ENCODE peak calls at places on chromosomes 7 and 10, in nine cellular contexts. P is Ammon's horn; X is adipocyte; F is CD4-positive, alpha-beta T cell; U is astrocyte of the spinal cord; V is hypothalamus; C is brain microvascular endothelial cell; H is endodermal cell; Y is heart left ventricle. G is an unnamed sample.

GRCh38 chr7:139709460-139709859 is 68.3 kb downstream of the HIPK2 start:
- DNase-seq in U (peak; percentile 93), P (no peak), H (peak; percentile 13), X (peak; percentile 95), Y (no peak), F (no peak), C (no peak), V (no peak), G (no peak)

GRCh38 chr10:28130267-28130666 is 131.4 kb upstream of the ODAD2 start:
- DNase-seq in C (peak; percentile 78), U (peak; percentile 63), V (no peak), F (no peak), X (peak; percentile 64), P (no peak), Y (no peak), H (no peak), G (no peak)

GRCh38 chr7:141460781-141461715 is 90.2 kb upstream of the AGK start:
- DNase-seq in H (no peak), X (peak; percentile 41), C (no peak), P (peak; percentile 65), U (peak; percentile 12), Y (no peak), F (no peak), V (peak; percentile 62), G (peak; percentile 36)

GRCh38 chr7:148521271-148521670 is 69.3 kb upstream of the C7orf33 start:
- DNase-seq in F (no peak), Y (no peak), C (no peak), P (no peak), V (no peak), U (no peak), X (no peak), H (no peak), G (no peak)

GRCh38 chr7:38977658-38978057 is at the start of gene POU6F2:
- DNase-seq in Y (no peak), V (no peak), H (no peak), X (no peak), F (no peak), P (no peak), U (no peak), C (no peak), G (no peak)

GRCh38 chr7:8765374-8765773 is 332.0 kb downstream of the NXPH1 start:
- DNase-seq in F (no peak), U (no peak), Y (no peak), P (no peak), V (no peak), C (no peak), X (no peak), H (no peak), G (no peak)

GRCh38 chr10:50420166-50420565 is 168.8 kb upstream of the ASAH2 start:
- DNase-seq in U (no peak), Y (no peak), F (no peak), P (no peak), X (no peak), H (no peak), V (no peak), C (no peak), G (no peak)

GRCh38 chr10:22611425-22612111 is 102.8 kb downstream of the PIP4K2A start:
- DNase-seq in V (no peak), X (no peak), Y (no peak), F (peak; percentile 54), U (no peak), P (no peak), C (no peak), H (no peak), G (no peak)

GRCh38 chr10:7243873-7244272 is 167.0 kb downstream of the SFMBT2 start:
- DNase-seq in Y (no peak), F (no peak), U (no peak), C (no peak), P (no peak), V (no peak), H (no peak), X (no peak), G (no peak)

GRCh38 chr10:14543048-14543903 is 212.6 kb upstream of the FRMD4A start:
- DNase-seq in H (no peak), Y (peak; percentile 56), V (no peak), F (no peak), P (peak; percentile 62), C (peak; percentile 43), X (no peak), U (peak; percentile 35), G (no peak)

GRCh38 chr7:116934580-116934979 is 18.7 kb upstream of the ST7 start:
- DNase-seq in H (no peak), F (no peak), U (no peak), V (no peak), C (no peak), P (no peak), X (no peak), Y (no peak), G (no peak)

GRCh38 chr7:47266131-47266706 is 315.7 kb downstream of the TNS3 start:
- DNase-seq in V (peak; percentile 44), U (peak; percentile 77), H (peak; percentile 88), C (peak; percentile 55), F (no peak), P (peak; percentile 85), Y (peak; percentile 45), X (peak; percentile 81), G (peak; percentile 71)

GRCh38 chr7:158102897-158103296 is 484.7 kb downstream of the PTPRN2 start:
- DNase-seq in H (peak; percentile 9), X (no peak), U (no peak), P (no peak), Y (no peak), F (no peak), V (no peak), C (no peak), G (no peak)

GRCh38 chr10:44199991-44200655 is 184.8 kb downstream of the CXCL12 start:
- DNase-seq in H (no peak), C (no peak), V (no peak), P (no peak), U (no peak), X (no peak), Y (no peak), F (no peak), G (no peak)

GRCh38 chr7:5063698-5064097 is 18.0 kb downstream of the RBAK start:
- DNase-seq in X (no peak), Y (no peak), P (no peak), U (no peak), H (no peak), V (no peak), F (no peak), C (no peak), G (no peak)

GRCh38 chr10:15083674-15084501 is 4.7 kb downstream of the ACBD7 start:
- DNase-seq in F (no peak), V (no peak), U (no peak), X (no peak), H (no peak), Y (no peak), C (no peak), P (no peak), G (no peak)

GRCh38 chr7:66047426-66047825 is 28.2 kb upstream of the ASL start:
- DNase-seq in P (no peak), X (peak; percentile 67), Y (no peak), V (no peak), H (no peak), F (no peak), U (peak; percentile 94), C (peak; percentile 98), G (no peak)

GRCh38 chr7:151990567-151990966 is 34.3 kb downstream of the GALNTL5 start:
- DNase-seq in P (no peak), F (no peak), U (peak; percentile 14), H (no peak), V (no peak), C (peak; percentile 32), X (no peak), Y (no peak), G (no peak)

GRCh38 chr10:20369863-20370736 is 527.0 kb downstream of the NEBL start:
- DNase-seq in H (peak; percentile 93), V (no peak), C (no peak), P (no peak), F (no peak), Y (no peak), X (no peak), U (no peak), G (no peak)

GRCh38 chr7:286278-286677 is 3.7 kb upstream of the FOXL3 start:
- DNase-seq in P (no peak), H (no peak), U (no peak), V (no peak), C (no peak), Y (peak; percentile 10), F (no peak), X (no peak), G (no peak)

GRCh38 chr7:118286131-118286530 is 61.6 kb downstream of the ANKRD7 start:
- DNase-seq in U (no peak), C (no peak), X (no peak), V (no peak), F (no peak), H (no peak), Y (no peak), P (no peak), G (no peak)

GRCh38 chr7:18553585-18554055 is 58.1 kb downstream of the HDAC9 start:
- DNase-seq in H (no peak), U (no peak), F (no peak), Y (no peak), C (no peak), X (no peak), P (no peak), V (no peak), G (no peak)

GRCh38 chr7:120857558-120858298 is at the start of gene TSPAN12:
- DNase-seq in U (peak; percentile 79), Y (peak; percentile 93), X (peak; percentile 87), P (peak; percentile 63), H (peak; percentile 95), V (peak; percentile 51), F (peak; percentile 48), C (peak; percentile 63), G (peak; percentile 69)

GRCh38 chr7:130486114-130486962 is 5.5 kb upstream of the MEST start:
- DNase-seq in P (peak; percentile 76), X (no peak), V (no peak), Y (peak; percentile 52), F (peak; percentile 51), H (peak; percentile 96), U (no peak), C (no peak), G (no peak)

GRCh38 chr7:128112781-128113221 is 81.6 kb upstream of the LRRC4 start:
- DNase-seq in Y (no peak), V (peak; percentile 30), X (no peak), U (no peak), F (no peak), H (no peak), C (no peak), P (peak; percentile 71), G (no peak)

GRCh38 chr10:102732661-102733060 is 11.1 kb upstream of the WBP1L start:
- DNase-seq in U (no peak), H (no peak), Y (no peak), P (no peak), X (no peak), F (no peak), C (no peak), V (no peak), G (no peak)

GRCh38 chr10:20551761-20552160 is 345.4 kb downstream of the NEBL start:
- DNase-seq in F (no peak), V (no peak), U (no peak), X (no peak), C (no peak), Y (no peak), P (no peak), H (no peak), G (no peak)

GRCh38 chr10:14712991-14713422 is 61.7 kb downstream of the FAM107B start:
- DNase-seq in Y (no peak), P (no peak), U (peak; percentile 26), V (no peak), X (peak; percentile 67), F (no peak), H (no peak), C (peak; percentile 93), G (no peak)

GRCh38 chr10:61623101-61623500 is 39.6 kb upstream of the CABCOCO1 start:
- DNase-seq in U (peak; percentile 17), V (peak; percentile 23), X (no peak), Y (no peak), F (no peak), C (no peak), P (peak; percentile 65), H (no peak), G (no peak)

GRCh38 chr7:69736411-69736810 is 138.1 kb downstream of the AUTS2 start:
- DNase-seq in U (no peak), H (no peak), C (no peak), P (no peak), X (no peak), V (no peak), F (no peak), Y (no peak), G (no peak)

GRCh38 chr7:143013897-143014296 is 13.0 kb downstream of the OR9A2 start:
- DNase-seq in V (no peak), Y (no peak), P (no peak), U (peak; percentile 79), F (no peak), H (no peak), C (peak; percentile 56), X (peak; percentile 89), G (no peak)